ENCODE peak calls at places on chromosome 12, in ten cellular contexts. One of them, this sample, is unnamed.

GRCh38 chr12:49953146-49953545 is 2.6 kb downstream of the AQP2 start:
- DNase-seq in HCT116: no peak
- DNase-seq in MM.1S: no peak
- DNase-seq in OCI-LY7: no peak
- DNase-seq in SK-N-SH: no peak
- DNase-seq in PC-3: no peak
- DNase-seq in GM23338: no peak
- DNase-seq in GM23248: no peak
- DNase-seq in PC-9: no peak
- DNase-seq in hepatocyte: no peak
- DNase-seq in this sample: peak; percentile 58

GRCh38 chr12:12976366-12976765 is 23.7 kb downstream of the HEBP1 start:
- DNase-seq in MM.1S: no peak
- DNase-seq in GM23338: no peak
- DNase-seq in PC-3: peak; percentile 90
- DNase-seq in GM23248: peak; percentile 98
- DNase-seq in HCT116: no peak
- DNase-seq in hepatocyte: no peak
- DNase-seq in PC-9: peak; percentile 86
- DNase-seq in OCI-LY7: no peak
- DNase-seq in SK-N-SH: no peak
- DNase-seq in this sample: no peak

GRCh38 chr12:131950182-131950913 is 606 bp downstream of the EP400 start:
- DNase-seq in OCI-LY7: peak; percentile 48
- DNase-seq in HCT116: no peak
- DNase-seq in PC-3: no peak
- DNase-seq in GM23338: peak; percentile 39
- DNase-seq in GM23248: peak; percentile 61
- DNase-seq in SK-N-SH: peak; percentile 79
- DNase-seq in hepatocyte: peak; percentile 60
- DNase-seq in PC-9: no peak
- DNase-seq in MM.1S: peak; percentile 19
- DNase-seq in this sample: peak; percentile 71

GRCh38 chr12:76216585-76217472 is 131.4 kb downstream of the BBS10 start:
- DNase-seq in GM23338: no peak
- DNase-seq in PC-9: no peak
- DNase-seq in GM23248: no peak
- DNase-seq in OCI-LY7: no peak
- DNase-seq in MM.1S: no peak
- DNase-seq in hepatocyte: no peak
- DNase-seq in PC-3: no peak
- DNase-seq in HCT116: no peak
- DNase-seq in SK-N-SH: no peak
- DNase-seq in this sample: no peak

GRCh38 chr12:24909667-24910066 is 39.2 kb downstream of the BCAT1 start:
- DNase-seq in OCI-LY7: no peak
- DNase-seq in SK-N-SH: no peak
- DNase-seq in PC-3: no peak
- DNase-seq in HCT116: no peak
- DNase-seq in GM23248: peak; percentile 93
- DNase-seq in PC-9: no peak
- DNase-seq in hepatocyte: peak; percentile 45
- DNase-seq in GM23338: no peak
- DNase-seq in MM.1S: no peak
- DNase-seq in this sample: no peak

GRCh38 chr12:110670161-110670701 is 18.7 kb downstream of the HVCN1 start:
- DNase-seq in PC-3: no peak
- DNase-seq in HCT116: no peak
- DNase-seq in PC-9: no peak
- DNase-seq in hepatocyte: no peak
- DNase-seq in GM23338: no peak
- DNase-seq in OCI-LY7: peak; percentile 60
- DNase-seq in SK-N-SH: no peak
- DNase-seq in MM.1S: peak; percentile 82
- DNase-seq in GM23248: no peak
- DNase-seq in this sample: peak; percentile 59

GRCh38 chr12:98002887-98003493 is 512.4 kb upstream of the TMPO start:
- DNase-seq in PC-9: no peak
- DNase-seq in GM23338: peak; percentile 89
- DNase-seq in SK-N-SH: peak; percentile 42
- DNase-seq in GM23248: peak; percentile 39
- DNase-seq in hepatocyte: peak; percentile 72
- DNase-seq in MM.1S: peak; percentile 72
- DNase-seq in OCI-LY7: peak; percentile 56
- DNase-seq in PC-3: peak; percentile 77
- DNase-seq in HCT116: peak; percentile 39
- DNase-seq in this sample: peak; percentile 73

GRCh38 chr12:116717466-116718457 is 20.1 kb downstream of the SPRING1 start:
- DNase-seq in GM23338: no peak
- DNase-seq in SK-N-SH: no peak
- DNase-seq in OCI-LY7: no peak
- DNase-seq in PC-3: no peak
- DNase-seq in PC-9: no peak
- DNase-seq in MM.1S: no peak
- DNase-seq in hepatocyte: no peak
- DNase-seq in HCT116: no peak
- DNase-seq in GM23248: peak; percentile 74
- DNase-seq in this sample: no peak

GRCh38 chr12:53079226-53080117 is at the start of gene SPRYD3:
- DNase-seq in PC-3: peak; percentile 97
- DNase-seq in GM23338: peak; percentile 98
- DNase-seq in hepatocyte: peak; percentile 98
- DNase-seq in SK-N-SH: peak; percentile 100
- DNase-seq in HCT116: peak; percentile 89
- DNase-seq in MM.1S: peak; percentile 95
- DNase-seq in GM23248: peak; percentile 98
- DNase-seq in PC-9: peak; percentile 91
- DNase-seq in OCI-LY7: peak; percentile 96
- DNase-seq in this sample: peak; percentile 98

GRCh38 chr12:65911321-65911720 is 87.0 kb downstream of the HMGA2 start:
- DNase-seq in HCT116: no peak
- DNase-seq in SK-N-SH: no peak
- DNase-seq in hepatocyte: peak; percentile 16
- DNase-seq in GM23338: no peak
- DNase-seq in PC-9: no peak
- DNase-seq in PC-3: peak; percentile 40
- DNase-seq in MM.1S: no peak
- DNase-seq in OCI-LY7: no peak
- DNase-seq in GM23248: peak; percentile 50
- DNase-seq in this sample: no peak

GRCh38 chr12:85720308-85721033 is 115.7 kb downstream of the RASSF9 start:
- DNase-seq in PC-9: no peak
- DNase-seq in GM23248: no peak
- DNase-seq in GM23338: no peak
- DNase-seq in HCT116: no peak
- DNase-seq in SK-N-SH: no peak
- DNase-seq in PC-3: no peak
- DNase-seq in MM.1S: no peak
- DNase-seq in hepatocyte: no peak
- DNase-seq in OCI-LY7: no peak
- DNase-seq in this sample: no peak

GRCh38 chr12:68761442-68761812 is 15.5 kb downstream of the SLC35E3 start:
- DNase-seq in MM.1S: no peak
- DNase-seq in HCT116: no peak
- DNase-seq in SK-N-SH: no peak
- DNase-seq in GM23338: no peak
- DNase-seq in PC-3: no peak
- DNase-seq in GM23248: no peak
- DNase-seq in OCI-LY7: no peak
- DNase-seq in PC-9: no peak
- DNase-seq in hepatocyte: no peak
- DNase-seq in this sample: no peak

GRCh38 chr12:68762691-68763090 is 16.7 kb downstream of the SLC35E3 start:
- DNase-seq in SK-N-SH: no peak
- DNase-seq in GM23338: no peak
- DNase-seq in hepatocyte: no peak
- DNase-seq in GM23248: no peak
- DNase-seq in MM.1S: no peak
- DNase-seq in OCI-LY7: no peak
- DNase-seq in PC-3: no peak
- DNase-seq in HCT116: no peak
- DNase-seq in PC-9: no peak
- DNase-seq in this sample: no peak

GRCh38 chr12:68760806-68761441 is 14.9 kb downstream of the SLC35E3 start:
- DNase-seq in GM23248: no peak
- DNase-seq in hepatocyte: no peak
- DNase-seq in MM.1S: no peak
- DNase-seq in PC-9: no peak
- DNase-seq in OCI-LY7: no peak
- DNase-seq in GM23338: no peak
- DNase-seq in HCT116: no peak
- DNase-seq in PC-3: no peak
- DNase-seq in SK-N-SH: no peak
- DNase-seq in this sample: no peak

GRCh38 chr12:68761901-68762630 is 16.1 kb downstream of the SLC35E3 start:
- DNase-seq in GM23338: no peak
- DNase-seq in hepatocyte: no peak
- DNase-seq in SK-N-SH: no peak
- DNase-seq in HCT116: no peak
- DNase-seq in PC-3: no peak
- DNase-seq in MM.1S: no peak
- DNase-seq in GM23248: no peak
- DNase-seq in OCI-LY7: no peak
- DNase-seq in PC-9: no peak
- DNase-seq in this sample: peak; percentile 9

GRCh38 chr12:68759852-68760251 is 13.9 kb downstream of the SLC35E3 start:
- DNase-seq in SK-N-SH: no peak
- DNase-seq in hepatocyte: no peak
- DNase-seq in MM.1S: no peak
- DNase-seq in HCT116: no peak
- DNase-seq in GM23338: no peak
- DNase-seq in PC-9: no peak
- DNase-seq in OCI-LY7: no peak
- DNase-seq in GM23248: no peak
- DNase-seq in PC-3: no peak
- DNase-seq in this sample: no peak
- H3K36me3 ChIP-seq in SK-N-SH: peaks cover 20% of the 10 kb centered on the region
- H3K36me3 ChIP-seq in hepatocyte: no peaks in the 10 kb centered on the region
- H3K36me3 ChIP-seq in MM.1S: no peaks in the 10 kb centered on the region
- H3K36me3 ChIP-seq in HCT116: peaks cover 7% of the 10 kb centered on the region
- H3K36me3 ChIP-seq in GM23338: peaks cover 26% of the 10 kb centered on the region
- H3K36me3 ChIP-seq in PC-9: no peaks in the 10 kb centered on the region
- H3K36me3 ChIP-seq in OCI-LY7: peaks cover 97% of the 10 kb centered on the region
- H3K36me3 ChIP-seq in GM23248: peaks cover 12% of the 10 kb centered on the region
- H3K36me3 ChIP-seq in PC-3: peaks cover 7% of the 10 kb centered on the region
- H3K36me3 ChIP-seq in this sample: peaks cover 18% of the 10 kb centered on the region

DNA sequence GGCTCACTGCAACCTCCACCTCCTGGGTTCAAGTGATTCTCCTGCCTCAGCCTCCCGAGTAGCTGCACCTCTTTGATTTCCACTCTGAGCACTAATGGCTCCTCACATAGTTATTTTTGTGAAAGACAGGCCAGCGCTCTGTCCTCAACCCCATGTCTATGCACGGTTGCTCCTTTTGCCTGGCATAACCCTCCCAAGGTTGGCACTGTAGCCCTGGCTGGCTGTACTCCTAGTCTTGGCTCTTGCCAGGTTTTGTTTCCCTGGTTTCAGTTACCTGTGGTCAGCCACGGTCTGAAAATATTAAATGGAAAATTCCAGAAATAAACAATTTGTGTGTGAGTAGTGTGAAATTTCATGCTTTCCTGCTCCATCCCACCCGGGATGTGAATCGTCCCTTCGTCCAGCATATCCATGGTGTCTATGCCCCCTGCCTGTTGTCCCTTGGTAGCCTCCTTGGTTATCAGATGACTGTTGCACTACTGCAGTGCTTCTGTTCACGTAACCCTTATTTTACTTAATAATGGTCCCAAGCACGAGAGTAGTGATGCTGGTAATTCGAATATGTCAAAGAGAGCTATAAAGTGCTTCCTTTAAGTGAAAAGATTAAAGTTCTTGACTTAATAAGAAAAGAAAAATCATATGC is 12.3 kb upstream of the DCD start:
- DNase-seq in GM23338: no peak
- DNase-seq in PC-3: no peak
- DNase-seq in hepatocyte: no peak
- DNase-seq in GM23248: no peak
- DNase-seq in SK-N-SH: no peak
- DNase-seq in MM.1S: no peak
- DNase-seq in PC-9: no peak
- DNase-seq in HCT116: no peak
- DNase-seq in OCI-LY7: no peak
- DNase-seq in this sample: peak; percentile 25
- H3K9me2 ChIP-seq in GM23338: peaks cover 5% of the 10 kb centered on the region
- H3K9me2 ChIP-seq in PC-3: no peaks in the 10 kb centered on the region
- H3K9me2 ChIP-seq in hepatocyte: no peaks in the 10 kb centered on the region
- H3K9me2 ChIP-seq in GM23248: no peaks in the 10 kb centered on the region
- H3K9me2 ChIP-seq in SK-N-SH: no peaks in the 10 kb centered on the region
- H3K9me2 ChIP-seq in MM.1S: no peaks in the 10 kb centered on the region
- H3K9me2 ChIP-seq in PC-9: no peaks in the 10 kb centered on the region
- H3K9me2 ChIP-seq in HCT116: no peaks in the 10 kb centered on the region
- H3K9me2 ChIP-seq in OCI-LY7: no peaks in the 10 kb centered on the region
- H3K9me2 ChIP-seq in this sample: no peaks in the 10 kb centered on the region

DNA sequence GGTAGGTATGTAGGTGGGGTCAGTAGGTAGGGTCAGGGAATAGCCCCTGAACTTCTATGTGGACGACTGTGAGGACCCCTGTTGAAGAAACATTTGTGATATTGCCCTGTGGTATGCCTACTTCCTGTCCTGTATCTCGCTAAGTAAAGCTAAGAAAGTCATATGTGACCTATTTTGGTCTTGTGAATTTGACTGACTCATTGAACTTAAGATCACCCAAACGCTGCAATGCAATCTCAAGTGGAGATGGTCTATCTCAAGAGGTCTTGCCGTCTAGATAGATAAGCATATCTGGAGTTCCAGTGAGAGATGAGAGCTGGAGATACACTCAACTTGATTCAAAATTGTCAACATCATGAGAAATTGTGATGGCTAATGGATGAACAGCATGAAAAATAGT is 73.8 kb downstream of the TRAFD1 start:
- DNase-seq in GM23338: no peak
- DNase-seq in OCI-LY7: no peak
- DNase-seq in HCT116: no peak
- DNase-seq in GM23248: no peak
- DNase-seq in PC-9: no peak
- DNase-seq in SK-N-SH: no peak
- DNase-seq in MM.1S: no peak
- DNase-seq in PC-3: no peak
- DNase-seq in hepatocyte: no peak
- DNase-seq in this sample: no peak
- H3K36me3 ChIP-seq in GM23338: peaks cover 10% of the 10 kb centered on the region
- H3K36me3 ChIP-seq in OCI-LY7: peaks cover 37% of the 10 kb centered on the region
- H3K36me3 ChIP-seq in HCT116: peaks cover 5% of the 10 kb centered on the region
- H3K36me3 ChIP-seq in GM23248: peaks cover 6% of the 10 kb centered on the region
- H3K36me3 ChIP-seq in PC-9: peaks cover 3% of the 10 kb centered on the region
- H3K36me3 ChIP-seq in SK-N-SH: peaks cover 30% of the 10 kb centered on the region
- H3K36me3 ChIP-seq in MM.1S: no peaks in the 10 kb centered on the region
- H3K36me3 ChIP-seq in PC-3: peaks cover 14% of the 10 kb centered on the region
- H3K36me3 ChIP-seq in hepatocyte: no peaks in the 10 kb centered on the region
- H3K36me3 ChIP-seq in this sample: peaks cover 22% of the 10 kb centered on the region

GRCh38 chr12:101097829-101098580 is 112.0 kb downstream of the SLC5A8 start:
- DNase-seq in OCI-LY7: no peak
- DNase-seq in GM23248: no peak
- DNase-seq in GM23338: no peak
- DNase-seq in PC-3: no peak
- DNase-seq in PC-9: no peak
- DNase-seq in hepatocyte: no peak
- DNase-seq in MM.1S: no peak
- DNase-seq in SK-N-SH: no peak
- DNase-seq in HCT116: no peak
- DNase-seq in this sample: no peak
- H3K9me2 ChIP-seq in OCI-LY7: no peaks in the 10 kb centered on the region
- H3K9me2 ChIP-seq in GM23248: no peaks in the 10 kb centered on the region
- H3K9me2 ChIP-seq in GM23338: no peaks in the 10 kb centered on the region
- H3K9me2 ChIP-seq in PC-3: no peaks in the 10 kb centered on the region
- H3K9me2 ChIP-seq in PC-9: no peaks in the 10 kb centered on the region
- H3K9me2 ChIP-seq in hepatocyte: no peaks in the 10 kb centered on the region
- H3K9me2 ChIP-seq in MM.1S: no peaks in the 10 kb centered on the region
- H3K9me2 ChIP-seq in SK-N-SH: no peaks in the 10 kb centered on the region
- H3K9me2 ChIP-seq in HCT116: peaks cover 2% of the 10 kb centered on the region
- H3K9me2 ChIP-seq in this sample: no peaks in the 10 kb centered on the region